ENCODE peak calls at places on chromosome 3, in ten cellular contexts. X is iris pigment epithelial cell; D is body of pancreas; E is Caki2; T is activated T-cell treated with anti-CD3 and anti-CD28 coated beads for 1 hour; R is amygdala; K is BJ; B is left colon; I is right atrium auricular region; C is activated CD8-positive, alpha-beta T cell treated with anti-CD3 and anti-CD28 coated beads for 36 hours. S is an unnamed sample.

GRCh38 chr3:172776049-172776717 is 25.7 kb downstream of the ECT2 start:
- DNase-seq in X (peak), D (no peak), E (no peak), T (no peak), R (no peak), K (no peak), B (no peak), I (no peak), C (no peak), S (no peak)

GRCh38 chr3:8622873-8623725 is 21.5 kb downstream of the SSUH2 start:
- DNase-seq in X (peak), D (peak), E (peak), T (peak), R (peak), K (no peak), B (peak), I (no peak), C (peak), S (peak)

GRCh38 chr3:166052440-166052839 is 215.2 kb upstream of the BCHE start:
- DNase-seq in X (no peak), D (no peak), E (no peak), T (no peak), R (no peak), K (no peak), B (no peak), I (no peak), C (no peak), S (no peak)

GRCh38 chr3:193046369-193046768 is 128.7 kb upstream of the MB21D2 start:
- DNase-seq in X (no peak), D (no peak), E (no peak), T (no peak), R (no peak), K (no peak), B (no peak), I (no peak), C (no peak), S (no peak)

GRCh38 chr3:177262396-177262795 is 65.1 kb upstream of the TBL1XR1 start:
- DNase-seq in X (no peak), D (no peak), E (no peak), T (no peak), R (no peak), K (no peak), B (no peak), I (peak), C (no peak), S (no peak)

GRCh38 chr3:15326037-15326436 is 6.3 kb downstream of the SH3BP5 start:
- DNase-seq in X (no peak), D (no peak), E (no peak), T (no peak), R (no peak), K (no peak), B (no peak), I (no peak), C (no peak), S (no peak)

GRCh38 chr3:125055913-125056705 is at the start of gene HEG1:
- DNase-seq in X (peak), D (peak), E (peak), T (peak), R (peak), K (peak), B (peak), I (peak), C (peak), S (peak)

GRCh38 chr3:48798998-48799397 is 48.7 kb downstream of the PRKAR2A start:
- DNase-seq in X (no peak), D (peak), E (no peak), T (no peak), R (no peak), K (no peak), B (peak), I (no peak), C (no peak), S (no peak)

GRCh38 chr3:159609620-159610019 is 379.0 kb upstream of the IL12A start:
- DNase-seq in X (peak), D (no peak), E (no peak), T (no peak), R (no peak), K (no peak), B (no peak), I (no peak), C (no peak), S (no peak)

GRCh38 chr3:53083496-53083895 is 37.6 kb upstream of the SFMBT1 start:
- DNase-seq in X (no peak), D (peak), E (no peak), T (no peak), R (peak), K (peak), B (no peak), I (peak), C (no peak), S (no peak)

GRCh38 chr3:32175607-32176197 is 62.8 kb upstream of the CMTM8 start:
- DNase-seq in X (peak), D (peak), E (peak), T (peak), R (peak), K (no peak), B (no peak), I (no peak), C (peak), S (no peak)

GRCh38 chr3:194212869-194213320 is 76.9 kb downstream of the HES1 start:
- DNase-seq in X (no peak), D (peak), E (no peak), T (no peak), R (no peak), K (no peak), B (no peak), I (no peak), C (no peak), S (no peak)

GRCh38 chr3:4655145-4656045 is 162.2 kb downstream of the ITPR1 start:
- DNase-seq in X (no peak), D (no peak), E (no peak), T (no peak), R (no peak), K (no peak), B (no peak), I (no peak), C (no peak), S (no peak)

GRCh38 chr3:135034881-135035440 is 239.9 kb downstream of the EPHB1 start:
- DNase-seq in X (no peak), D (no peak), E (no peak), T (no peak), R (no peak), K (no peak), B (no peak), I (no peak), C (no peak), S (no peak)

GRCh38 chr3:71305246-71306206 is 278.0 kb downstream of the FOXP1 start:
- DNase-seq in X (peak), D (peak), E (no peak), T (no peak), R (peak), K (no peak), B (peak), I (no peak), C (peak), S (no peak)

GRCh38 chr3:167626490-167626889 is 27.3 kb downstream of the WDR49 start:
- DNase-seq in X (no peak), D (peak), E (no peak), T (no peak), R (no peak), K (no peak), B (no peak), I (no peak), C (no peak), S (no peak)

GRCh38 chr3:10432156-10432845 is 73.1 kb downstream of the ATP2B2 start:
- DNase-seq in X (no peak), D (no peak), E (no peak), T (no peak), R (no peak), K (no peak), B (no peak), I (no peak), C (no peak), S (no peak)

GRCh38 chr3:53829605-53830004 is 16.6 kb downstream of the CHDH start:
- DNase-seq in X (no peak), D (no peak), E (no peak), T (no peak), R (no peak), K (no peak), B (no peak), I (no peak), C (no peak), S (no peak)

GRCh38 chr3:4494807-4495200 is 1.7 kb downstream of the ITPR1 start:
- DNase-seq in X (no peak), D (no peak), E (no peak), T (no peak), R (no peak), K (no peak), B (no peak), I (no peak), C (no peak), S (no peak)

GRCh38 chr3:44476181-44476599 is 1.3 kb downstream of the ZNF445 start:
- DNase-seq in X (peak), D (no peak), E (no peak), T (no peak), R (no peak), K (peak), B (no peak), I (no peak), C (peak), S (no peak)

GRCh38 chr3:39260957-39261356 is 18.9 kb downstream of the CX3CR1 start:
- DNase-seq in X (peak), D (peak), E (peak), T (peak), R (peak), K (peak), B (peak), I (peak), C (peak), S (peak)

GRCh38 chr3:129592362-129593150 is 13.9 kb downstream of the PLXND1 start:
- DNase-seq in X (no peak), D (peak), E (no peak), T (no peak), R (peak), K (no peak), B (peak), I (peak), C (no peak), S (peak)

GRCh38 chr3:66693461-66693912 is 192.7 kb upstream of the LRIG1 start:
- DNase-seq in X (peak), D (peak), E (no peak), T (no peak), R (peak), K (no peak), B (peak), I (no peak), C (no peak), S (no peak)

GRCh38 chr3:146115619-146116018 is 45.4 kb downstream of the PLOD2 start:
- DNase-seq in X (no peak), D (no peak), E (peak), T (no peak), R (no peak), K (no peak), B (no peak), I (no peak), C (no peak), S (no peak)

GRCh38 chr3:16090013-16090412 is 84.5 kb upstream of the GALNT15 start:
- DNase-seq in X (peak), D (peak), E (no peak), T (no peak), R (no peak), K (peak), B (no peak), I (no peak), C (no peak), S (no peak)